ENCODE peak calls at places on chromosome 5, in ten cellular contexts. H is naive thymus-derived CD8-positive, alpha-beta T cell; Y is stimulated activated CD8-positive, alpha-beta memory T cell treated with anti-CD3 and anti-CD28 coated beads, Interleukin-15, amount 100 ng/mL, for 24 hours; F is T-helper 1 cell; U is iris pigment epithelial cell; P is amniotic stem cell; E is activated T-cell treated with anti-CD3 and anti-CD28 coated beads for 1 hour; O is right atrium auricular region; K is effector CD4-positive, alpha-beta T cell; X is dorsolateral prefrontal cortex. R is an unnamed sample.

GRCh38 chr5:39360483-39361071 is 3.7 kb downstream of the C9 start:
- DNase-seq in F (no peak), O (no peak), P (no peak), Y (no peak), U (no peak), E (no peak), X (no peak), H (no peak), K (no peak), R (no peak)

GRCh38 chr5:85621668-85622067 is 996.1 kb upstream of the COX7C start:
- DNase-seq in U (no peak), Y (no peak), F (no peak), H (no peak), E (no peak), K (no peak), X (no peak), O (no peak), P (no peak), R (no peak)

GRCh38 chr5:164394686-164395187 is 889.3 kb downstream of the MAT2B start:
- DNase-seq in X (no peak), K (no peak), P (no peak), O (no peak), Y (no peak), E (no peak), H (no peak), U (no peak), F (no peak), R (no peak)

GRCh38 chr5:108753877-108754276 is 6.2 kb downstream of the FER start:
- DNase-seq in P (no peak), U (peak), O (no peak), F (no peak), K (no peak), X (no peak), E (no peak), H (no peak), Y (no peak), R (no peak)

GRCh38 chr5:66989781-66990180 is 206.8 kb downstream of the CD180 start:
- DNase-seq in X (no peak), H (no peak), K (no peak), F (no peak), U (no peak), E (no peak), P (no peak), O (no peak), Y (no peak), R (no peak)

GRCh38 chr5:111478266-111478665 is 34.1 kb downstream of the STARD4 start:
- DNase-seq in X (no peak), U (no peak), F (no peak), Y (no peak), K (no peak), H (no peak), E (no peak), O (no peak), P (no peak), R (peak)

GRCh38 chr5:139709587-139710369 is 61.6 kb downstream of the CXXC5 start:
- DNase-seq in U (peak), X (no peak), F (no peak), Y (no peak), P (no peak), K (no peak), H (peak), O (no peak), E (no peak), R (no peak)

GRCh38 chr5:465591-466403 is 22.8 kb downstream of the EXOC3 start:
- DNase-seq in E (no peak), P (no peak), F (no peak), K (no peak), O (no peak), X (peak), U (no peak), H (peak), Y (no peak), R (no peak)

GRCh38 chr5:56326116-56326515 is 93.0 kb upstream of the ANKRD55 start:
- DNase-seq in K (no peak), U (no peak), H (no peak), F (peak), E (no peak), Y (no peak), P (no peak), O (no peak), X (no peak), R (no peak)

GRCh38 chr5:72244862-72245371 is 75.1 kb downstream of the MRPS27 start:
- DNase-seq in O (no peak), F (no peak), P (no peak), U (peak), K (no peak), E (no peak), X (no peak), Y (no peak), H (no peak), R (no peak)

GRCh38 chr5:157387683-157388093 is 72.3 kb upstream of the NIPAL4 start:
- DNase-seq in X (peak), P (peak), O (no peak), Y (no peak), H (no peak), F (no peak), U (peak), E (no peak), K (no peak), R (no peak)

GRCh38 chr5:59067976-59068651 is 485.2 kb downstream of the RAB3C start:
- DNase-seq in P (no peak), Y (no peak), X (no peak), U (peak), E (no peak), O (no peak), H (no peak), K (no peak), F (no peak), R (no peak)

GRCh38 chr5:168798065-168799023 is 219.2 kb upstream of the PANK3 start:
- DNase-seq in X (no peak), F (no peak), U (no peak), H (no peak), Y (no peak), O (no peak), P (no peak), K (no peak), E (no peak), R (no peak)

GRCh38 chr5:174720612-174721521 is 3.5 kb upstream of the MSX2 start:
- DNase-seq in O (no peak), X (no peak), K (no peak), H (no peak), P (no peak), E (no peak), F (no peak), U (no peak), Y (no peak), R (peak)

GRCh38 chr5:59840200-59840601 is 53.3 kb downstream of the PDE4D start:
- DNase-seq in X (no peak), H (no peak), K (no peak), F (no peak), E (no peak), P (peak), Y (no peak), U (peak), O (no peak), R (no peak)

GRCh38 chr5:110588241-110588962 is 138.1 kb downstream of the TMEM232 start:
- DNase-seq in Y (no peak), E (no peak), X (no peak), O (no peak), P (no peak), U (no peak), H (no peak), K (no peak), F (no peak), R (no peak)

GRCh38 chr5:157994906-157995519 is 136.1 kb upstream of the CLINT1 start:
- DNase-seq in F (peak), P (peak), K (peak), U (peak), E (peak), O (peak), H (peak), X (no peak), Y (no peak), R (peak)

GRCh38 chr5:32586251-32586642 is 890 bp downstream of the SUB1 start:
- DNase-seq in P (no peak), E (no peak), X (no peak), H (no peak), K (no peak), Y (no peak), O (no peak), U (no peak), F (no peak), R (no peak)

GRCh38 chr5:4700082-4700481 is 440.0 kb upstream of the ADAMTS16 start:
- DNase-seq in Y (no peak), O (peak), K (no peak), F (no peak), U (peak), P (no peak), X (peak), H (no peak), E (no peak), R (no peak)

R was measured in 8988T.